ENCODE peak calls at places on chromosome 22, in five cellular contexts. N, T, H, Y and B are unnamed samples.
A peak's percentile ranks its signal among the peaks of the same experiment; 100 is the strongest.

GRCh38 chr22:36510966-36511881 is 4.4 kb upstream of the FOXRED2 start:
- DNase-seq in N (peak; percentile 51), T (no peak), H (peak; percentile 42), Y (no peak), B (peak; percentile 48)

GRCh38 chr22:21837184-21837979 is 30.1 kb downstream of the MAPK1 start:
- DNase-seq in N (peak; percentile 91), T (no peak), H (no peak), Y (peak; percentile 69), B (peak; percentile 72)

GRCh38 chr22:30752771-30753170 is 58.1 kb downstream of the OSBP2 start:
- DNase-seq in N (no peak), T (no peak), H (no peak), Y (no peak), B (no peak)

GRCh38 chr22:46173152-46173551 is 22.8 kb downstream of the PPARA start:
- DNase-seq in N (no peak), T (no peak), H (no peak), Y (no peak), B (no peak)

GRCh38 chr22:45937960-45938359 is 39.0 kb downstream of the WNT7B start:
- DNase-seq in N (no peak), T (no peak), H (no peak), Y (no peak), B (no peak)

GRCh38 chr22:35465109-35465701 is 65.3 kb downstream of the MCM5 start:
- DNase-seq in N (no peak), T (no peak), H (peak; percentile 66), Y (no peak), B (no peak)

GRCh38 chr22:35986085-35986484 is 42.5 kb downstream of the RBFOX2 start:
- DNase-seq in N (peak; percentile 43), T (no peak), H (no peak), Y (no peak), B (no peak)

GRCh38 chr22:19607198-19608113 is 83.2 kb upstream of the CLDN5 start:
- DNase-seq in N (no peak), T (no peak), H (no peak), Y (no peak), B (peak; percentile 83)

GRCh38 chr22:20940178-20940790 is 23.1 kb downstream of the CRKL start:
- DNase-seq in N (no peak), T (no peak), H (no peak), Y (peak; percentile 81), B (no peak)

GRCh38 chr22:37176464-37177061 is 11.5 kb downstream of the C1QTNF6 start:
- DNase-seq in N (peak; percentile 57), T (peak; percentile 76), H (peak; percentile 75), Y (no peak), B (no peak)

GRCh38 chr22:38273135-38273761 is 438 bp upstream of the TMEM184B start:
- DNase-seq in N (peak; percentile 49), T (no peak), H (no peak), Y (no peak), B (no peak)

GRCh38 chr22:17980638-17981051 is 43.7 kb downstream of the MICAL3 start:
- DNase-seq in N (no peak), T (peak; percentile 56), H (no peak), Y (no peak), B (peak; percentile 35)

GRCh38 chr22:37726240-37726887 is 29.5 kb downstream of the TRIOBP start:
- DNase-seq in N (no peak), T (no peak), H (no peak), Y (no peak), B (no peak)

GRCh38 chr22:19042285-19043110 is 79.7 kb downstream of the DGCR2 start:
- DNase-seq in N (no peak), T (peak; percentile 35), H (no peak), Y (no peak), B (no peak)

GRCh38 chr22:27394806-27395404 is 406.7 kb downstream of the MN1 start:
- DNase-seq in N (no peak), T (no peak), H (no peak), Y (no peak), B (no peak)

GRCh38 chr22:21449531-21450319 is 17.5 kb upstream of the TMEM191C start:
- DNase-seq in N (no peak), T (peak; percentile 29), H (no peak), Y (no peak), B (no peak)

GRCh38 chr22:20656902-20657836 is 116.7 kb upstream of the SERPIND1 start:
- DNase-seq in N (no peak), T (no peak), H (no peak), Y (no peak), B (no peak)

GRCh38 chr22:27867114-27867957 is 51.7 kb downstream of the PITPNB start:
- DNase-seq in N (no peak), T (no peak), H (no peak), Y (no peak), B (no peak)

GRCh38 chr22:40004836-40005235 is 10.1 kb downstream of the FAM83F start:
- DNase-seq in N (no peak), T (no peak), H (no peak), Y (no peak), B (no peak)

GRCh38 chr22:27474112-27474571 is 327.4 kb downstream of the MN1 start:
- DNase-seq in N (peak; percentile 80), T (no peak), H (no peak), Y (no peak), B (peak; percentile 99)

GRCh38 chr22:38792833-38793232 is 1.1 kb downstream of the DNAL4 start:
- DNase-seq in N (peak; percentile 13), T (no peak), H (no peak), Y (no peak), B (peak; percentile 72)

GRCh38 chr22:17213976-17214375 is 5.3 kb downstream of the ADA2 start:
- DNase-seq in N (peak; percentile 16), T (peak; percentile 59), H (peak; percentile 38), Y (no peak), B (no peak)

GRCh38 chr22:27775087-27775697 is 26.4 kb downstream of the MN1 start:
- DNase-seq in N (no peak), T (no peak), H (no peak), Y (no peak), B (no peak)

GRCh38 chr22:41074941-41075710 is 17.3 kb upstream of the EP300 start:
- DNase-seq in N (no peak), T (no peak), H (no peak), Y (no peak), B (no peak)

GRCh38 chr22:24901448-24901847 is 45.0 kb downstream of the LHFPL7 start:
- DNase-seq in N (no peak), T (no peak), H (no peak), Y (no peak), B (no peak)

GRCh38 chr22:19708323-19709011 is 5.8 kb upstream of the SEPTIN5 start:
- DNase-seq in N (no peak), T (peak; percentile 68), H (no peak), Y (no peak), B (no peak)

GRCh38 chr22:40597541-40598453 is 38.7 kb downstream of the MRTFA start:
- DNase-seq in N (peak; percentile 19), T (no peak), H (no peak), Y (no peak), B (peak; percentile 84)

GRCh38 chr22:46697811-46698515 is 40.1 kb downstream of the CERK start:
- DNase-seq in N (no peak), T (no peak), H (no peak), Y (no peak), B (no peak)

GRCh38 chr22:19177164-19178064 is 1.1 kb downstream of the SLC25A1 start:
- DNase-seq in N (no peak), T (no peak), H (no peak), Y (no peak), B (no peak)

GRCh38 chr22:39142088-39142667 is 10.3 kb downstream of the CBX7 start:
- DNase-seq in N (no peak), T (no peak), H (no peak), Y (no peak), B (no peak)

GRCh38 chr22:36756031-36756430 is 19.9 kb downstream of the IFT27 start:
- DNase-seq in N (no peak), T (no peak), H (no peak), Y (no peak), B (no peak)

GRCh38 chr22:33296941-33297340 is 238.8 kb upstream of the SYN3 start:
- DNase-seq in N (no peak), T (no peak), H (no peak), Y (no peak), B (no peak)

GRCh38 chr22:33302549-33302948 is 244.4 kb upstream of the SYN3 start:
- DNase-seq in N (no peak), T (no peak), H (no peak), Y (no peak), B (no peak)

GRCh38 chr22:33302049-33302545 is 243.9 kb upstream of the SYN3 start:
- DNase-seq in N (peak; percentile 47), T (peak; percentile 79), H (peak; percentile 80), Y (peak; percentile 37), B (peak; percentile 45)

GRCh38 chr22:33300165-33300564 is 242.0 kb upstream of the SYN3 start:
- DNase-seq in N (no peak), T (no peak), H (no peak), Y (no peak), B (no peak)

GRCh38 chr22:33299245-33299956 is 241.2 kb upstream of the SYN3 start:
- DNase-seq in N (no peak), T (no peak), H (no peak), Y (no peak), B (peak; percentile 12)
- TF ChIP-seq CTCF in N (no peak), T (no peak), H (no peak), Y (no peak), B (no peak)

GRCh38 chr22:29040385-29041275 is 21.0 kb downstream of the C22orf31 start:
- DNase-seq in N (peak; percentile 92), T (no peak), H (peak; percentile 60), Y (peak; percentile 76), B (peak; percentile 69)
- H3K4me3 ChIP-seq in N (no peak overlapping the region), T (no peak overlapping the region), H (no peak overlapping the region), Y (no peak overlapping the region), B (no peak overlapping the region)

DNA sequence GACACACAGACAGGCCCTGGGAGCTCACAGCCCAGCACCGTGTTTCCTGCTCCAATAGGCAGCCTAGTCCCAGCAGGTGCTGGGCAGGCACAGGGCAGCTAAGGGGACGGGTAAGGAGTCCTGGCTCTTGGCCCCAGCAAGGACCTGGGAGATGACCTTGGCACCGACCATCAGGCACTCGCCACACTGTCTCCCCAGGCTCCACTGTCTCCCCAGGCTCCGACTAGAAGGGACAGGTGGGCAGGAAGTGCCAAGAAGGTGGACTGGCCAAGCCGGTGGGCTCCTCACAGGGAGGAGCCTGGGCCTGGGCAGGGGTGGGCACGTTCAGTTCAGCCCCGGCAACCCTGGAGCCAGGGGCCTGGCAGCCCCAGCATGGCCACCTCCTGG is 193.9 kb downstream of the IGLL1 start:
- DNase-seq in N (no peak), T (no peak), H (no peak), Y (no peak), B (no peak)
- TF ChIP-seq CTCF in N (no peak), T (no peak), H (no peak), Y (no peak), B (no peak)

GRCh38 chr22:49606562-49606961 is 221.1 kb downstream of the BRD1 start:
- DNase-seq in N (no peak), T (no peak), H (no peak), Y (no peak), B (no peak)
- H3K4me3 ChIP-seq in N (no peak overlapping the region), T (no peak overlapping the region), H (no peak overlapping the region), Y (no peak overlapping the region), B (no peak overlapping the region)